ENCODE peak calls at places on chromosomes 11 and 22, in six cellular contexts. One of them, this sample, is unnamed.

GRCh38 chr22:44371741-44372525 is 59.2 kb upstream of the SHISAL1 start:
- DNase-seq in GM12878: no peak
- DNase-seq in K562: no peak
- DNase-seq in H1: no peak
- DNase-seq in HCT116: no peak
- DNase-seq in HepG2: no peak
- DNase-seq in this sample: no peak

GRCh38 chr11:130096823-130097222 is 27.1 kb downstream of the APLP2 start:
- DNase-seq in GM12878: no peak
- DNase-seq in K562: no peak
- DNase-seq in H1: no peak
- DNase-seq in HCT116: no peak
- DNase-seq in HepG2: no peak
- DNase-seq in this sample: no peak

GRCh38 chr11:65576232-65576866 is 496 bp downstream of the EHBP1L1 start:
- DNase-seq in GM12878: no peak
- DNase-seq in K562: peak; percentile 34
- DNase-seq in H1: no peak
- DNase-seq in HCT116: no peak
- DNase-seq in HepG2: no peak
- DNase-seq in this sample: no peak

GRCh38 chr11:61694971-61695706 is 14.9 kb downstream of the DAGLA start:
- DNase-seq in GM12878: no peak
- DNase-seq in K562: no peak
- DNase-seq in H1: no peak
- DNase-seq in HCT116: no peak
- DNase-seq in HepG2: peak; percentile 44
- DNase-seq in this sample: no peak

GRCh38 chr11:110298298-110298765 is 1.9 kb upstream of the RDX start:
- DNase-seq in GM12878: no peak
- DNase-seq in K562: no peak
- DNase-seq in H1: no peak
- DNase-seq in HCT116: no peak
- DNase-seq in HepG2: peak; percentile 86
- DNase-seq in this sample: no peak

GRCh38 chr11:38759394-38759793 is 2161.4 kb upstream of the RAG2 start:
- DNase-seq in GM12878: no peak
- DNase-seq in K562: no peak
- DNase-seq in H1: no peak
- DNase-seq in HCT116: no peak
- DNase-seq in HepG2: no peak
- DNase-seq in this sample: no peak

GRCh38 chr11:8384199-8384821 is 120.6 kb upstream of the LMO1 start:
- DNase-seq in GM12878: no peak
- DNase-seq in K562: peak; percentile 25
- DNase-seq in H1: no peak
- DNase-seq in HCT116: no peak
- DNase-seq in HepG2: no peak
- DNase-seq in this sample: no peak

GRCh38 chr11:109306322-109306721 is 115.7 kb upstream of the C11orf87 start:
- DNase-seq in GM12878: no peak
- DNase-seq in K562: no peak
- DNase-seq in H1: no peak
- DNase-seq in HCT116: no peak
- DNase-seq in HepG2: no peak
- DNase-seq in this sample: no peak

GRCh38 chr11:77074205-77074604 is 7.4 kb downstream of the CAPN5 start:
- DNase-seq in GM12878: no peak
- DNase-seq in K562: no peak
- DNase-seq in H1: no peak
- DNase-seq in HCT116: no peak
- DNase-seq in HepG2: no peak
- DNase-seq in this sample: no peak

GRCh38 chr11:124788521-124788920 is 11.7 kb downstream of the MSANTD2 start:
- DNase-seq in GM12878: no peak
- DNase-seq in K562: no peak
- DNase-seq in H1: no peak
- DNase-seq in HCT116: no peak
- DNase-seq in HepG2: no peak
- DNase-seq in this sample: no peak

GRCh38 chr22:28230682-28231081 is 311.6 kb upstream of the PITPNB start:
- DNase-seq in GM12878: no peak
- DNase-seq in K562: no peak
- DNase-seq in H1: no peak
- DNase-seq in HCT116: no peak
- DNase-seq in HepG2: no peak
- DNase-seq in this sample: no peak

GRCh38 chr22:17159504-17159951 is 451 bp upstream of the HDHD5 start:
- DNase-seq in GM12878: no peak
- DNase-seq in K562: no peak
- DNase-seq in H1: no peak
- DNase-seq in HCT116: peak; percentile 54
- DNase-seq in HepG2: no peak
- DNase-seq in this sample: no peak

GRCh38 chr22:46422896-46423295 is 87.4 kb downstream of the TRMU start:
- DNase-seq in GM12878: no peak
- DNase-seq in K562: no peak
- DNase-seq in H1: no peak
- DNase-seq in HCT116: no peak
- DNase-seq in HepG2: no peak
- DNase-seq in this sample: no peak

GRCh38 chr11:59551651-59552521 is 40.5 kb downstream of the OR4D9 start:
- DNase-seq in GM12878: no peak
- DNase-seq in K562: peak; percentile 47
- DNase-seq in H1: no peak
- DNase-seq in HCT116: peak; percentile 55
- DNase-seq in HepG2: peak; percentile 42
- DNase-seq in this sample: no peak

GRCh38 chr11:33779849-33780528 is 5.7 kb upstream of the FBXO3 start:
- DNase-seq in GM12878: no peak
- DNase-seq in K562: no peak
- DNase-seq in H1: no peak
- DNase-seq in HCT116: no peak
- DNase-seq in HepG2: peak; percentile 11
- DNase-seq in this sample: no peak

GRCh38 chr11:60155928-60156327 is 27.0 kb downstream of the MS4A6A start:
- DNase-seq in GM12878: no peak
- DNase-seq in K562: no peak
- DNase-seq in H1: no peak
- DNase-seq in HCT116: no peak
- DNase-seq in HepG2: no peak
- DNase-seq in this sample: no peak

GRCh38 chr11:116186592-116186991 is 586.2 kb downstream of the BUD13 start:
- DNase-seq in GM12878: no peak
- DNase-seq in K562: no peak
- DNase-seq in H1: no peak
- DNase-seq in HCT116: no peak
- DNase-seq in HepG2: no peak
- DNase-seq in this sample: no peak

GRCh38 chr11:85626496-85626895 is 648 bp downstream of the DLG2 start:
- DNase-seq in GM12878: no peak
- DNase-seq in K562: no peak
- DNase-seq in H1: no peak
- DNase-seq in HCT116: no peak
- DNase-seq in HepG2: no peak
- DNase-seq in this sample: no peak

GRCh38 chr22:43811777-43812148 is 342 bp downstream of the EFCAB6 start:
- DNase-seq in GM12878: no peak
- DNase-seq in K562: no peak
- DNase-seq in H1: no peak
- DNase-seq in HCT116: no peak
- DNase-seq in HepG2: no peak
- DNase-seq in this sample: no peak

GRCh38 chr22:31605851-31606585 is 56.0 kb downstream of the PISD start:
- DNase-seq in GM12878: no peak
- DNase-seq in K562: no peak
- DNase-seq in H1: no peak
- DNase-seq in HCT116: no peak
- DNase-seq in HepG2: no peak
- DNase-seq in this sample: no peak

GRCh38 chr11:118277312-118277711 is 13.2 kb upstream of the MPZL2 start:
- DNase-seq in GM12878: no peak
- DNase-seq in K562: no peak
- DNase-seq in H1: no peak
- DNase-seq in HCT116: peak; percentile 44
- DNase-seq in HepG2: peak; percentile 39
- DNase-seq in this sample: no peak

GRCh38 chr11:73072935-73073481 is 69.1 kb downstream of the FCHSD2 start:
- DNase-seq in GM12878: peak; percentile 72
- DNase-seq in K562: no peak
- DNase-seq in H1: no peak
- DNase-seq in HCT116: no peak
- DNase-seq in HepG2: no peak
- DNase-seq in this sample: peak; percentile 61

GRCh38 chr22:23280356-23281052 is 100.2 kb downstream of the BCR start:
- DNase-seq in GM12878: no peak
- DNase-seq in K562: peak; percentile 70
- DNase-seq in H1: no peak
- DNase-seq in HCT116: no peak
- DNase-seq in HepG2: no peak
- DNase-seq in this sample: no peak
- H3K27ac ChIP-seq in GM12878: no peak overlapping the region
- H3K27ac ChIP-seq in K562: no peak overlapping the region
- H3K27ac ChIP-seq in H1: no peak overlapping the region
- H3K27ac ChIP-seq in HCT116: peak overlapping the region; percentile 61
- H3K27ac ChIP-seq in HepG2: no peak overlapping the region
- H3K27ac ChIP-seq in this sample: no peak overlapping the region

DNA sequence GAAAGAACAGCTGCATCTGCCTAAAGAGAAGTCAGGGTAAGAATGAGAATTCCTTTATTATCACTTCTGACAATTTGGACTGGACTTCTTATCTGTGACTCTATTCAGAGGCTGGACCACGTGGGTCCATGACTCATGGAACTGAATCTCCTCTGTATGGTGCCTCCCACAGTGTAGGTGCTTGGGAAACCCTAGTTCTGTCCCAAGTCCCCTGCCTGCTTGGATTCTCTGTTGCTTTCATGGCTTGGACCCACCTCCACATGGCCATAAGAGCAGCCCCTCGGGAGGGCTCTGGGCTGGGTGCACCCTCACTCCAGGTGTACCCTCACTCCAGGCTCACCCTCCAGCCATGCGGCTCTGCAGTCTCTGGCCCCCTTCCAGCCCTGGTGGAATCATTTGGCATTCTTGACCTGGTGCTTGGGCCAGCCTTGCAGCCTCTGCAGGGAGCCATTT is 153.4 kb downstream of the CACNA1I start:
- DNase-seq in GM12878: no peak
- DNase-seq in K562: peak; percentile 84
- DNase-seq in H1: no peak
- DNase-seq in HCT116: peak; percentile 12
- DNase-seq in HepG2: peak; percentile 6
- DNase-seq in this sample: no peak
- TF ChIP-seq SIN3A in GM12878: no peak
- TF ChIP-seq SIN3A in K562: no peak
- TF ChIP-seq SIN3A in H1: no peak
- TF ChIP-seq SIN3A in HCT116: no peak
- TF ChIP-seq SIN3A in HepG2: no peak
- TF ChIP-seq SIN3A in this sample: no peak

DNA sequence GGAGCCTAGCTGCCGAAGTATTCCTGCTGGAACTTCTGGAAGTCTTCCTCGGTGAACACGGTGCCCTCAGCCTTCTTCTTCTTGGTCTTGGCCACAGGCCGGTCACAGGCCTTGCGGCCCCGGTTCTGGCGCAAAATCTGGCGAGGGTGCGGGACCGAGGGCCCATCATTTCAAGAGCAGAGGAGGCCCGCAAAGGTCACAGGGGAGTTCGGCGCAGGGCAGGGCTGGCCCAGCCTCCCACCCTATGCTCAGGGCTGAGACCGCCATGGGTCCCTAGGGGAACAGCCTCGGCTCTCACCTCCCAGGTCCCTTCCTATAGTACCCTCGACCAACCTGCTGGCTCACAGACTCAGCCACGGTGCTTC is 3.1 kb downstream of the RPS19BP1 start:
- DNase-seq in GM12878: no peak
- DNase-seq in K562: no peak
- DNase-seq in H1: no peak
- DNase-seq in HCT116: no peak
- DNase-seq in HepG2: no peak
- DNase-seq in this sample: no peak
- TF ChIP-seq CTCF in GM12878: no peak
- TF ChIP-seq CTCF in K562: no peak
- TF ChIP-seq CTCF in H1: no peak
- TF ChIP-seq CTCF in HCT116: no peak
- TF ChIP-seq CTCF in HepG2: no peak
- TF ChIP-seq CTCF in this sample: peak; percentile 69

GRCh38 chr11:75633409-75634011 is 35.3 kb downstream of the MAP6 start:
- DNase-seq in GM12878: no peak
- DNase-seq in K562: no peak
- DNase-seq in H1: no peak
- DNase-seq in HCT116: no peak
- DNase-seq in HepG2: no peak
- DNase-seq in this sample: no peak

GRCh38 chr11:75632450-75632849 is 36.4 kb downstream of the MAP6 start:
- DNase-seq in GM12878: no peak
- DNase-seq in K562: no peak
- DNase-seq in H1: no peak
- DNase-seq in HCT116: no peak
- DNase-seq in HepG2: no peak
- DNase-seq in this sample: no peak

GRCh38 chr11:75632962-75633361 is 35.9 kb downstream of the MAP6 start:
- DNase-seq in GM12878: no peak
- DNase-seq in K562: no peak
- DNase-seq in H1: no peak
- DNase-seq in HCT116: no peak
- DNase-seq in HepG2: no peak
- DNase-seq in this sample: no peak

GRCh38 chr11:75637998-75638397 is 30.8 kb downstream of the MAP6 start:
- DNase-seq in GM12878: no peak
- DNase-seq in K562: no peak
- DNase-seq in H1: no peak
- DNase-seq in HCT116: no peak
- DNase-seq in HepG2: no peak
- DNase-seq in this sample: no peak

DNA sequence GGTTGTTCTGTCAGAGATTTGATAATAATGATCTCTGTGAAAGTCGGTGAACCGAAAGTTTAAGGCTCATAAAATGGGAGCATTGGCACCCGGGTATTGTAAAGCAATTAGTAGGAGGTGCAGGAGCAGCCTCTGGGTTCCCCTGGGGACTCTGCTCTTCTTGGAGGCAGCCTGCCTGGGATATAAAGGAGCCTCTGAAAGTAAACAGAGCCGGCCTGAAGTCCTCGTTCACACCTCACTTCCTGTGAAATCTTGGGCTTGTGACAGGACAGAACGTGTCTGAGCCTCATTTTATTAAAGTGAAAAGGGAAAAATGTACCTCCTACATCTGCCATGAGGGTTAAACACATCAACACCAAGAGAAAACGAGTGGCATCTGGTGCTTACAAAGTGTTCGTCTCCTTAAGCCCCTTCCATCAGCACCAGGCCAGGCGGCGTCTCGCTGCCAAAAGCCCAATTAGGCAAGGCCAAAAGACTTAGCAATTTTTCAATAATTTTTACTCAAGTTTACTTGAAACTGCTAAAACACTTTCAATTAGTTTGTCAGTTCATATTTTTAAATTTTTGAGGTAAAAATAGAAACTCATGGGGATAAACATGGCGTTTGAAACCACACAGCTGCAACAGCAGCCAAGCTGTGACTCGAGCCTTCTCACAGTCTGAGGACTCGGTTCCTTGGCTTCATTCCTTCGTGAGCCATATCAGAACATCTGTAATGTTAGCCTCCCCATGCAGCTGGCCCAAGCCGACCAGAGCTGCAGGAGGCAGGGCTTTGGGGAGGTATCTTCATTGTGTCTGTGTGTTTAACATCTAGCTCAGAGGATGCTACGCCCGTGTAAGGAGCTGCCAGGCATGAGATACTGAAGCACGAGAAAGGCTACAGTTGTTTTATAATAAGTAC is 33.6 kb downstream of the MAP6 start:
- DNase-seq in GM12878: no peak
- DNase-seq in K562: no peak
- DNase-seq in H1: no peak
- DNase-seq in HCT116: no peak
- DNase-seq in HepG2: no peak
- DNase-seq in this sample: no peak
- H3K27ac ChIP-seq in GM12878: no peak overlapping the region
- H3K27ac ChIP-seq in K562: no peak overlapping the region
- H3K27ac ChIP-seq in H1: no peak overlapping the region
- H3K27ac ChIP-seq in HCT116: no peak overlapping the region
- H3K27ac ChIP-seq in HepG2: no peak overlapping the region
- H3K27ac ChIP-seq in this sample: no peak overlapping the region